ENCODE peak calls at places on chromosomes 6 and 20, in four cellular contexts. M is H1, C is GM12878, U is K562. D is an unnamed sample.

GRCh38 chr6:11490996-11491395 is 46.6 kb upstream of the TMEM170B start:
- DNase-seq in C (no peak), M (no peak), U (no peak), D (no peak)

GRCh38 chr20:18543216-18543615 is 24.0 kb upstream of the SMIM26 start:
- DNase-seq in C (no peak), M (no peak), U (no peak), D (no peak)

GRCh38 chr6:24494726-24495515 is at the start of gene ALDH5A1:
- DNase-seq in M (peak), U (peak), C (no peak), D (peak)

GRCh38 chr6:54173084-54173483 is 61.8 kb downstream of the MLIP start:
- DNase-seq in C (no peak), U (no peak), M (no peak), D (no peak)

GRCh38 chr6:71482742-71483141 is 194.1 kb downstream of the OGFRL1 start:
- DNase-seq in M (no peak), C (no peak), U (no peak), D (no peak)

GRCh38 chr6:26187981-26188635 is 100.9 kb downstream of the HFE start:
- DNase-seq in U (peak), M (no peak), C (no peak), D (no peak)

GRCh38 chr6:87287251-87287650 is 35.1 kb upstream of the SMIM8 start:
- DNase-seq in U (no peak), C (no peak), M (no peak), D (no peak)

GRCh38 chr6:13012977-13013680 is 296.6 kb downstream of the PHACTR1 start:
- DNase-seq in C (no peak), M (peak), U (no peak), D (peak)

GRCh38 chr20:48594533-48594932 is 233.3 kb downstream of the PREX1 start:
- DNase-seq in U (no peak), M (no peak), C (no peak), D (no peak)

GRCh38 chr6:151257984-151258445 is 18.2 kb downstream of the AKAP12 start:
- DNase-seq in M (no peak), U (no peak), C (no peak), D (no peak)

GRCh38 chr6:1200706-1201105 is 111.2 kb upstream of the FOXQ1 start:
- DNase-seq in C (no peak), U (no peak), M (no peak), D (no peak)

GRCh38 chr20:21090738-21091120 is 15.4 kb downstream of the LINC00237 start:
- DNase-seq in U (no peak), M (no peak), C (no peak), D (no peak)

GRCh38 chr20:6162239-6162638 is 39.4 kb upstream of the FERMT1 start:
- DNase-seq in U (no peak), C (no peak), M (no peak), D (no peak)

DNA sequence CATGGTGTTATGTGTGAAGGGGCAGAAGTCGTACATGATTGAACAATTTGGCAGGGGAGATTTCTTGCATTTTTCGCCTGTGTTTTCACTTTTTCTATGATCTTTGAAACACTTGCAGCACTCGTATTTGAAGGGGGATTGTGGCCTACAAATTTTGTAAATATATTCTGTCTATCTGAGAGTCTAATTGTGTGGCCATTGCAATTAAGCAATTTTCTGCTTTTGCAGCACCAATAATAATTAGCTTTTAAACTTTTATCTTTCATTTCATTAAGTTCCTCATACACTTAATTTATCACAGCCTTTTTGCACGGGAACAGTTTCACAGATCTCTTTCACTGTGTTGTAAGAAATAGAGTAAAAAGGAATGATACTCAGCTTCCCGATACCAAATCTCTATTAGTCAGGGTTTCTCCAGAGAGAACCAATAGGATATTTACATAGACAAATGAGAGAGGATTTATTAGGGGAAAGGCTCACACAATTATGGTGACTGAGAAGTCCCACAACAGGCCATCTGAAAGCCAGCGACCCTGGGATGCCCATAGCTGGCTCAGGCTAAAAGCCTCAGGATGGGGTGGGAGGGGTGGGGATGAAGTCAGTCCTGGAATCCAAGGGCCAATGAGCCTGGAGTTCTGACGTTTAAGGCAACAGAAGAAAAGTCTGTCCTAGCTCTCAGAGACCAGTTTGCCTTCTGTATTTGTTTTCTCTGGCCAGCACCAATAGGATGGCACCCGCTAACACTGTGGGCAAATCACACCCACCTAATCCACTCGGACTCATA is 58.3 kb downstream of the KIF6 start:
- DNase-seq in C (no peak), M (no peak), U (no peak), D (no peak)
- TF ChIP-seq ATF2 in C (no peak), M (no peak), U (no peak), D (no peak)

DNA sequence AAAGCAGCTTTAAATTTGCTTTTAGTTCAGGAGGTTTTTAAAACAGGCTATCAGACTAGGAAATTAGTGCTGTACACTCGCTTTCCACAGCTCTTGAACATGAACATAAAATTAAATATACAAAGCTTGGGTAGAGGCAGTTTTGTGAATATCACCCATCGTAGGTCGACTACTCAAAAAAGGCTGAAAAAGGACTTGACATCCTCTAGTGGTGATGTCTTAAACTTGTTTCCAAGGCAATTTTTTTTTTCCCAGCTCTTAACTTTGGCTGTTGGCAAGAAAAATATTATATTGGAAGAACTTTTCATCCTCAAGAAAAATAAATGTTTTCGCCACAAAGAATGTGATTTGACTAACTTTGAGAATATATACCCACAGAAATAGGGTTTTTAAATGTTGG is 2.9 kb downstream of the MAP7 start:
- DNase-seq in C (no peak), U (no peak), M (no peak), D (no peak)
- TF ChIP-seq CTCF in C (peak), U (peak), M (peak), D (no peak)

GRCh38 chr20:24583169-24583792 is 113.9 kb downstream of the SYNDIG1 start:
- DNase-seq in C (no peak), M (no peak), U (no peak), D (no peak)

GRCh38 chr20:24584078-24584477 is 114.6 kb downstream of the SYNDIG1 start:
- DNase-seq in C (no peak), M (no peak), U (no peak), D (no peak)

GRCh38 chr20:24586523-24586840 is 117.1 kb downstream of the SYNDIG1 start:
- DNase-seq in C (no peak), M (no peak), U (no peak), D (no peak)

GRCh38 chr20:24585796-24586522 is 116.5 kb downstream of the SYNDIG1 start:
- DNase-seq in U (no peak), M (no peak), C (no peak), D (no peak)

DNA sequence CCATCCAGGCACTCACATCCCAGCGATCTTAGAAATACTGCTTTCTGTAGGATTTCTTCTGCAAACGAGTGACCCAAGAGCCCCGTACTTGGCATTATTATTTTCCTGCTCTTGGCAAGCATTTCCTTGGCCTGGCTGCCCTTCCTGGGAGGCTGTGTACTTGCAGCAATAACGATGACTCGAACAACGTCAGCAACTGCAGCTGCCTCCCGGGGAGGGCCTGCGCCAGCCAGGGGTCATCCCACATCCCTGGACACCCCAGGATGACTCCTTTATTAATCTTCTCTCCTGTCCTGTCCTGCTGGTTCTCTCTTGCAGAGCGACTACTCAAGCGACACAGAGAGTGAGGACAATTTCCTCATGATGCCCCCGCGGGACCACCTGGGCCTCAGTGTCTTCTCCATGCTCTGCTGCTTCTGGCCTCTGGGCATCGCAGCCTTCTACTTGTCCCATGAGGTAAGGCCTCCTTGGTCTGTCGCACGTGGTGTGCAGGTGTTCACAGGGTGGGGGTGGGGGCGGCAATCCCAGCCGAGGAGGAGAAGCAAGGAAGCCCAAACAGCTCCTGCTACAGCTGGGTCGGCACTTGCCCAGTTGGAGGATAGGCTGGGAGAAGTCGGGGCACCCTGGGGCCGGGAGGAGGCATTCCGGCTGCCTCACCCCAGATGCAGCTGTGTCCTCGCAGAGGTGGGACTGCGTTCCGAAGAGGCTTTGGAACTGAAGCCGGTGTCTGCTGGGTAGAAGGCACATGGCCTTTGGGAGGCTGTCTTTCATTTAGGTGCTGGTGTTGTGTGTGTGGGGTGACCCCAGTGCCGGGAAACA is 115.3 kb downstream of the SYNDIG1 start:
- DNase-seq in U (no peak), M (no peak), C (no peak), D (no peak)
- TF ChIP-seq ATF2 in U (no peak), M (no peak), C (no peak), D (no peak)

GRCh38 chr20:39225536-39225935 is 263.4 kb downstream of the DHX35 start:
- DNase-seq in C (no peak), U (no peak), M (no peak), D (no peak)
- TF ChIP-seq CTCF in C (no peak), U (no peak), M (no peak), D (no peak)

DNA sequence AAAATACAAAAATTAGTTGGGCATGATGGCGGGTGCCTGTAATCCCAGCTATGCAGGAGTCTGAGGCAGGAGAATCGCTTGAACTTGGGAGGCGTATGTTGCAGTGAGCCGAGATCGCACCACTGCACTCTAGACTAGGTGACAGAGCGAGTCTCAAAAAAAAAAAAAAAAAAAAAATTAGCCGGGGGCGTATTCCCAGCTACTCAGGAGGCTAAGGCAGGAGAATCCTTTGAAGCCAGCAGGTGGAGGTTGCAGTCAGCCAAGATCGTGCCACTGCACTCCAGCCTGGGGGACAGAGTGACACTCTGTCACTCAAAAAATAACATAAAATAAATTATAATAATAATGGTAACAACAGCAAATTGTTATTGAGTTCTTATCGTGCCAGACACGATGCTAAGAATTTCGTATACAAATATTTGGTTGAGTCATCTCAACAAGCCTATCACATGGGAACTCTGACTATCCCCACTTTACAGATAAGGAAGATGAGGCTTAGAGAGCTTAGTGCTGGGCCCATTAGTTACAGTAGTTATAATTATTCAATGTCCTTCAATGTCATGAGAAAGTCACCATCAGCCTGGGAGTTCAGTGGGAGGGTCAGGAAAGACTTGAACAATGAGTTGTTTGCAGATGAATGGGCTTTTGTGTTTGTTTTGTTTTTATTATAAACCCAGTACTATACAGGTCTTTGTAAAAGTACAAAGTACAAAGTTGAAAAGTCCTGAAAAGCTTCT is 19.4 kb downstream of the C6orf15 start:
- DNase-seq in M (no peak), U (no peak), C (no peak), D (no peak)
- TF ChIP-seq ATF2 in M (no peak), U (no peak), C (no peak), D (no peak)

DNA sequence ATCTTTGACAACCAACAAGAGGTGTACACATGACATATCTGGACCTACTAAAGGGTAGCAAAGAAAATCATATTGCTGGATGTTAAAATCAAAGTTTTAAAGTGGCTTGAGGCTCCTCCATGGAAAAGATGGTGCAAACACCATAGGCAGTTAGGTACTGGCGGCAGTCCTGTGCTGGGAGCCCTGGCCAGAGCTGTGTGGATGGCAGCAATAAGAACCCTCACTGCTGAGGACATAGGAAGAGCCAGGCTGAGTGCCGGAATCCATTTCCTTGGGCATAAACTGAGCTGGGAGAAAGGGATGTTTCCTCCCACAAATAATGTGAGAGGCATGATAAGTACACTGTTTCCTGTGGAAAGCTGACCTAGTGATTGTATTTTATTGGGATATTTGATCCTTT is 89.9 kb downstream of the ARID1B start:
- DNase-seq in U (no peak), M (no peak), C (no peak), D (no peak)
- TF ChIP-seq CTCF in U (no peak), M (no peak), C (no peak), D (no peak)

DNA sequence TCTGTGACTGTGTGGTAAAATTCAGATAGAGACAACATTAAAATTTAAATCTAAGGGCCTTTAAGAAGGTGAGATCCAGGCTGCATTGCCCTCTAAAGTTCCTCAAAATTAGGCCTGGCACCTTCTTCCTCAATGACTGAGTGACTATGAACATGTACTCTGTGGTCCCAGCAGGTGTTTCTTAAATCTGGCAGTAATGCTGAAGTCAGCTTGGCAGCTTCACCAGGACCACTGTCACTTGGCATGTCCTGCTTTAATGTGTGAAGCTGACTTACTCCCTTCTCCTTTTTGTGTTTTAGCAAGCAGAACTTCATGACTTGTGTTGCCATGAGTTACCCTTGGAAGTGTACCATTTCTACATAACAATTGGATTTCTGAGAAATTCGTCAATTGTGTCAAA is 141.7 kb downstream of the NKAIN2 start:
- DNase-seq in U (no peak), M (no peak), C (no peak), D (no peak)
- TF ChIP-seq ATF2 in U (no peak), M (no peak), C (no peak), D (no peak)

GRCh38 chr6:33632603-33633039 is 11.5 kb downstream of the ITPR3 start:
- DNase-seq in C (no peak), U (peak), M (peak), D (peak)
- TF ChIP-seq CTCF in C (peak), U (peak), M (peak), D (peak)